ENCODE peak calls at places on chromosome 11, in six cellular contexts. P is HL-60; C is activated effector memory CD4-positive, alpha-beta T cell treated with anti-CD3 and anti-CD28 coated beads, Interleukin-2, amount 50 U/mL, for 16 hours; H is colonic mucosa; K is putamen; S is GDM1. O is an unnamed sample.

GRCh38 chr11:128825050-128825806 is 41.9 kb downstream of the KCNJ1 start:
- DNase-seq in P (no peak), C (no peak), H (no peak), K (no peak), S (no peak), O (no peak)

GRCh38 chr11:36500315-36500721 is 9.8 kb downstream of the TRAF6 start:
- DNase-seq in P (no peak), C (no peak), H (peak), K (no peak), S (no peak), O (peak)

GRCh38 chr11:102430158-102430836 is 22.3 kb downstream of the TMEM123 start:
- DNase-seq in P (no peak), C (no peak), H (no peak), K (no peak), S (no peak), O (no peak)

GRCh38 chr11:128482092-128482491 is 105.3 kb downstream of the ETS1 start:
- DNase-seq in P (no peak), C (no peak), H (no peak), K (no peak), S (no peak), O (no peak)

GRCh38 chr11:39965701-39966100 is 1493.8 kb downstream of the LRRC4C start:
- DNase-seq in P (no peak), C (no peak), H (no peak), K (no peak), S (no peak), O (no peak)

GRCh38 chr11:59557940-59558643 is 46.8 kb downstream of the OR4D9 start:
- DNase-seq in P (no peak), C (no peak), H (no peak), K (no peak), S (no peak), O (no peak)

GRCh38 chr11:125376117-125376516 is 119.9 kb downstream of the FEZ1 start:
- DNase-seq in P (no peak), C (no peak), H (no peak), K (peak), S (no peak), O (no peak)

GRCh38 chr11:61162092-61162935 is 1.1 kb upstream of the VPS37C start:
- DNase-seq in P (peak), C (no peak), H (no peak), K (peak), S (no peak), O (peak)

GRCh38 chr11:14904745-14905103 is 12.7 kb upstream of the CYP2R1 start:
- DNase-seq in P (no peak), C (peak), H (peak), K (peak), S (peak), O (no peak)

O was measured in SIG-M5.